ENCODE peak calls at places on chromosome 7, in seven cellular contexts. X is spleen; Q is RWPE1; N is stimulated activated CD4-positive, alpha-beta T cell treated with anti-CD3 and anti-CD28 coated beads, Interleukin-12 subunit alpha, Interleukin-12 subunit beta, amount 100 ng/mL, for 48 hours; P is fibroblast of lung; I is psoas muscle; S is left cardiac atrium. V is an unnamed sample.

GRCh38 chr7:40077849-40078248 is 56.6 kb downstream of the MPLKIP start:
- DNase-seq in X (no peak), Q (no peak), N (no peak), P (peak), I (no peak), S (no peak), V (no peak)

GRCh38 chr7:135862586-135863361 is 114.2 kb upstream of the FAM180A start:
- DNase-seq in X (no peak), Q (no peak), N (no peak), P (no peak), I (no peak), S (no peak), V (no peak)

GRCh38 chr7:142463401-142463850 is 205.6 kb upstream of the PRSS58 start:
- DNase-seq in X (no peak), Q (no peak), N (no peak), P (no peak), I (no peak), S (no peak), V (no peak)

GRCh38 chr7:16604054-16604453 is 41.5 kb downstream of the ANKMY2 start:
- DNase-seq in X (no peak), Q (no peak), N (peak), P (peak), I (no peak), S (no peak), V (no peak)

GRCh38 chr7:158101821-158102450 is 485.7 kb downstream of the PTPRN2 start:
- DNase-seq in X (peak), Q (no peak), N (no peak), P (no peak), I (no peak), S (no peak), V (no peak)

GRCh38 chr7:106418526-106418925 is 133.7 kb upstream of the NAMPT start:
- DNase-seq in X (no peak), Q (no peak), N (no peak), P (peak), I (no peak), S (no peak), V (no peak)

GRCh38 chr7:20783716-20784310 is 2.9 kb downstream of the SP8 start:
- DNase-seq in X (no peak), Q (no peak), N (no peak), P (no peak), I (no peak), S (no peak), V (no peak)

GRCh38 chr7:133912916-133913697 is 214.0 kb upstream of the LRGUK start:
- DNase-seq in X (no peak), Q (peak), N (no peak), P (no peak), I (no peak), S (no peak), V (no peak)

GRCh38 chr7:74193054-74193453 is 16.8 kb upstream of the LAT2 start:
- DNase-seq in X (no peak), Q (no peak), N (no peak), P (no peak), I (no peak), S (no peak), V (no peak)

GRCh38 chr7:88095-88926 is 104.1 kb upstream of the FAM20C start:
- DNase-seq in X (no peak), Q (no peak), N (no peak), P (no peak), I (no peak), S (no peak), V (no peak)

GRCh38 chr7:127927339-127927679 is 103.9 kb downstream of the LRRC4 start:
- DNase-seq in X (no peak), Q (no peak), N (no peak), P (peak), I (no peak), S (no peak), V (no peak)

GRCh38 chr7:45001138-45001694 is 1.2 kb downstream of the CCM2 start:
- DNase-seq in X (peak), Q (peak), N (no peak), P (peak), I (no peak), S (no peak), V (peak)

GRCh38 chr7:110591341-110591740 is 499.6 kb upstream of the LRRN3 start:
- DNase-seq in X (no peak), Q (no peak), N (no peak), P (peak), I (no peak), S (no peak), V (no peak)

GRCh38 chr7:7190142-7190541 is 7.8 kb downstream of the C1GALT1 start:
- DNase-seq in X (no peak), Q (no peak), N (no peak), P (peak), I (no peak), S (no peak), V (peak)

GRCh38 chr7:132406039-132406438 is 170.2 kb downstream of the PLXNA4 start:
- DNase-seq in X (no peak), Q (no peak), N (no peak), P (no peak), I (no peak), S (no peak), V (no peak)

GRCh38 chr7:6385110-6385792 is 62.5 kb downstream of the DAGLB start:
- DNase-seq in X (no peak), Q (peak), N (no peak), P (peak), I (no peak), S (no peak), V (no peak)

GRCh38 chr7:131274986-131275385 is 52.7 kb upstream of the MKLN1 start:
- DNase-seq in X (no peak), Q (no peak), N (no peak), P (no peak), I (no peak), S (no peak), V (no peak)

GRCh38 chr7:76201732-76202665 is at the start of gene SRRM3:
- DNase-seq in X (peak), Q (peak), N (peak), P (peak), I (peak), S (peak), V (peak)

GRCh38 chr7:34011711-34012110 is 106.4 kb downstream of the BMPER start:
- DNase-seq in X (no peak), Q (no peak), N (no peak), P (no peak), I (no peak), S (no peak), V (no peak)

GRCh38 chr7:134593530-134594392 is 44.9 kb downstream of the AKR1B15 start:
- DNase-seq in X (no peak), Q (no peak), N (no peak), P (peak), I (peak), S (peak), V (peak)

GRCh38 chr7:115145512-115145911 is 223.6 kb downstream of the MDFIC start:
- DNase-seq in X (no peak), Q (no peak), N (no peak), P (peak), I (no peak), S (no peak), V (no peak)

GRCh38 chr7:118104812-118105441 is 79.0 kb upstream of the LSM8 start:
- DNase-seq in X (no peak), Q (peak), N (no peak), P (peak), I (no peak), S (no peak), V (no peak)

GRCh38 chr7:21327422-21328191 is 100.3 kb upstream of the SP4 start:
- DNase-seq in X (no peak), Q (no peak), N (no peak), P (no peak), I (no peak), S (no peak), V (no peak)

GRCh38 chr7:97971120-97971989 is 18.6 kb downstream of the OCM2 start:
- DNase-seq in X (no peak), Q (peak), N (peak), P (peak), I (no peak), S (no peak), V (peak)

GRCh38 chr7:41578700-41579099 is 124.2 kb downstream of the INHBA start:
- DNase-seq in X (no peak), Q (no peak), N (no peak), P (no peak), I (no peak), S (no peak), V (no peak)

V was measured in K562.